ENCODE peak calls at places on chromosome 22, in seven cellular contexts. R, L, G, W, S, H and Y are unnamed samples.

GRCh38 chr22:17109976-17110375 is 11.2 kb downstream of the TMEM121B start:
- DNase-seq in R (no peak), L (no peak), G (no peak), W (no peak), S (no peak), H (no peak), Y (no peak)

GRCh38 chr22:30866811-30867271 is 101.7 kb downstream of the MORC2 start:
- DNase-seq in R (no peak), L (no peak), G (no peak), W (no peak), S (no peak), H (no peak), Y (no peak)

GRCh38 chr22:25057013-25057881 is 104.7 kb downstream of the KIAA1671 start:
- DNase-seq in R (peak; percentile 19), L (peak; percentile 75), G (no peak), W (peak; percentile 16), S (peak; percentile 81), H (peak; percentile 76), Y (no peak)

GRCh38 chr22:23086787-23087186 is 16.5 kb downstream of the GNAZ start:
- DNase-seq in R (no peak), L (no peak), G (no peak), W (no peak), S (no peak), H (no peak), Y (no peak)

GRCh38 chr22:26447594-26448329 is 18.7 kb downstream of the ASPHD2 start:
- DNase-seq in R (no peak), L (no peak), G (no peak), W (no peak), S (no peak), H (no peak), Y (no peak)

GRCh38 chr22:50191041-50191740 is 5.5 kb downstream of the TRABD start:
- DNase-seq in R (no peak), L (peak; percentile 33), G (no peak), W (no peak), S (no peak), H (no peak), Y (no peak)

GRCh38 chr22:45997077-45997774 is 20.3 kb upstream of the WNT7B start:
- DNase-seq in R (peak; percentile 96), L (peak; percentile 95), G (no peak), W (peak; percentile 98), S (peak; percentile 95), H (peak; percentile 84), Y (peak; percentile 37)

GRCh38 chr22:46262449-46263207 is 515 bp downstream of the PKDREJ start:
- DNase-seq in R (peak; percentile 60), L (peak; percentile 80), G (no peak), W (peak; percentile 31), S (no peak), H (peak; percentile 52), Y (no peak)

GRCh38 chr22:25002241-25002985 is 49.9 kb downstream of the KIAA1671 start:
- DNase-seq in R (no peak), L (no peak), G (no peak), W (no peak), S (no peak), H (no peak), Y (no peak)

GRCh38 chr22:31652911-31653684 is 8.9 kb downstream of the PISD start:
- DNase-seq in R (no peak), L (no peak), G (no peak), W (no peak), S (no peak), H (no peak), Y (peak; percentile 66)

GRCh38 chr22:44409211-44409648 is 88.8 kb downstream of the RTL6 start:
- DNase-seq in R (no peak), L (no peak), G (no peak), W (no peak), S (no peak), H (no peak), Y (no peak)

GRCh38 chr22:42001127-42001526 is 2.5 kb downstream of the WBP2NL start:
- DNase-seq in R (no peak), L (no peak), G (no peak), W (no peak), S (no peak), H (no peak), Y (no peak)

GRCh38 chr22:24146190-24146616 is 35.1 kb upstream of the SUSD2 start:
- DNase-seq in R (peak; percentile 94), L (no peak), G (no peak), W (peak; percentile 89), S (no peak), H (peak; percentile 36), Y (no peak)

GRCh38 chr22:47452184-47452583 is 689.7 kb downstream of the TBC1D22A start:
- DNase-seq in R (no peak), L (no peak), G (no peak), W (no peak), S (no peak), H (no peak), Y (no peak)

GRCh38 chr22:50200333-50201190 is at the start of gene SELENOO:
- DNase-seq in R (peak; percentile 80), L (peak; percentile 95), G (peak; percentile 35), W (peak; percentile 83), S (peak; percentile 96), H (peak; percentile 82), Y (no peak)

GRCh38 chr22:25404556-25404922 is 159.9 kb upstream of the GRK3 start:
- DNase-seq in R (no peak), L (peak; percentile 48), G (no peak), W (no peak), S (peak; percentile 41), H (no peak), Y (no peak)

GRCh38 chr22:24827305-24827704 is 21.3 kb downstream of the SGSM1 start:
- DNase-seq in R (no peak), L (no peak), G (no peak), W (no peak), S (no peak), H (no peak), Y (no peak)

GRCh38 chr22:17407643-17408042 is 38.4 kb downstream of the CECR2 start:
- DNase-seq in R (peak; percentile 53), L (no peak), G (no peak), W (no peak), S (no peak), H (no peak), Y (no peak)

DNA sequence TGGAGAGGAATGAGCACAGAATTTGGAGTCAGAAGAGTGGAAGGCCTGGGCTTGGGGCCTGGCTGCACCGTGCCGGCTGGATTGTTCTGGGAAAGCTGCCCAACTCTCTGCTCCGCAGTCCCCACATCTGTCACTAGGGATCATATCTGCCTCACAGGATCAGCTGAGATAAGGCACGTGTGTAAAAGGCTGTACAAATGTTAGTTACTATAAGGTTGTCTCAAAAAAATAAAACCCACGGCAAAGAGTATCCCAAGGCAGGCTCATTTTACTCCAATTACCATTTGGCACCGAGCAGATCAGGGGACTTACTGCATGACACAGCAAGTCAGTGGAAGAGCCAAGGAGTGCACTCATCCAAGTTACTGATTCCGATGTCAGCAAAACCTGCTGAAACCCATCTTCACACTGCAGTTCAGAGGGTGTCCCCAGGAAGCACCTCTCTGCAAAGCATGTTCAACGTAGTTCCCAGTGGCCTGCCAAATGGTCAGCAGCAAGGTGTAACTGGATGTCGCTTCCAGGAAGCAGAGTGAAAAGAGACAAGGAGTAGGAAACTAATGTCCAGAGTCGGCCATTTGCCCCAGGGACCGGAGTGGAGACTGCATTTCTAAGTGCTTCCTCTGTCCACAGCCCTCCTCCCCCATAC is 18.1 kb upstream of the MRTFA start:
- DNase-seq in R (peak; percentile 87), L (peak; percentile 64), G (no peak), W (peak; percentile 71), S (peak; percentile 74), H (peak; percentile 68), Y (no peak)
- TF ChIP-seq CTCF in R (peak; percentile 18), L (no peak), G (peak; percentile 30), W (peak; percentile 47), S (peak; percentile 34), H (peak; percentile 38), Y (peak; percentile 14)

DNA sequence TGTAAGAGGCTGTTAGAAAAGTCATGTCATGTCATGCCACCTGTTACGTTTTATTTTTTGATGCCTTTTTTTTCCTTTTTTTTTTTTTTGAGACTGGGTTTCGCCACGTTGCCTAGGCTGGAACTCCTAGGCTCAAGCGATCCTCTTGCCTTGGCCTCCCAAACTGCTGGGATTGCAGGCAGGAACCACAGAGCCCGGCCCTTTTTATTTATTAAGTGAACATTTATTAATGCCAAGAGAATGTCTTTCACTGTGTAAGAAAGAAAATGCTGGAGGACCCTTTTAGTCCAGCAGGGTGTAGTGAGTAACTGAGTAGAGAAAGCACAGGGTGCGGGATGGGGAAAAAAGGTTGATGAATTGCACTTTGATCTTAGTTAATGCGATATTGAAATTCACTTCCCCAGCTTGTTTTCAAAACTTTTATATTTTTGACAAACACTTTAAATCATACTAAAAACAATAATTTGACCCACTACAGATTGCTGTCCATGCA is 2.3 kb upstream of the XBP1 start:
- DNase-seq in R (no peak), L (no peak), G (no peak), W (no peak), S (no peak), H (no peak), Y (no peak)
- H3K4me3 ChIP-seq in R (no peak overlapping the region), L (no peak overlapping the region), G (no peak overlapping the region), W (no peak overlapping the region), S (no peak overlapping the region), H (no peak overlapping the region), Y (no peak overlapping the region)

DNA sequence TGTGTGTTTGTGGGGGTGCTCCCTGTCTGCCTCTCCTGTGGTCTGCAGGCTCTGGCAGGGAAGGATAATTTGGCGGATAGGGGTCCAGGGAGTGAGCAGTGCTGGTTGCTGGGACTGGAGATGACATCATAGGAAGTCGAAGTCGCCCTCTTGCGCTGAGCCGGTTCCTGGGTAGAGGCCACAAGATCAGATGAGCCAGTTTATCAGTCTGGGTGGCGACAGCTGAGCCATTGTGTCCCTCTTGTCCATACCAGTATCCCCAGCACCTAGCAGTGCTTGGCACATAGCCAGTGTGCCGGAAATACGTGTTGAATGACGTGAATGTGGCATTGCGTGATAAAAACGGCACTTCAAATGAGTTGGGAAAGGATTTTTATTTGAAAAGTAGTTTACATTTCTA is 9.8 kb downstream of the APOL5 start:
- DNase-seq in R (peak; percentile 59), L (no peak), G (no peak), W (no peak), S (peak; percentile 30), H (no peak), Y (no peak)
- TF ChIP-seq CTCF in R (no peak), L (no peak), G (no peak), W (no peak), S (peak; percentile 6), H (no peak), Y (no peak)

GRCh38 chr22:20175597-20175900 is 24.7 kb upstream of the CCDC188 start:
- DNase-seq in R (no peak), L (no peak), G (no peak), W (peak; percentile 43), S (no peak), H (no peak), Y (no peak)

GRCh38 chr22:20176421-20177060 is 25.7 kb upstream of the CCDC188 start:
- DNase-seq in R (no peak), L (no peak), G (no peak), W (no peak), S (no peak), H (no peak), Y (no peak)

GRCh38 chr22:20178922-20179227 is 28.0 kb upstream of the CCDC188 start:
- DNase-seq in R (no peak), L (no peak), G (no peak), W (no peak), S (no peak), H (no peak), Y (no peak)

GRCh38 chr22:20178075-20178921 is 27.4 kb upstream of the CCDC188 start:
- DNase-seq in R (no peak), L (no peak), G (no peak), W (no peak), S (no peak), H (no peak), Y (no peak)

GRCh38 chr22:20177217-20177911 is 26.5 kb upstream of the CCDC188 start:
- DNase-seq in R (no peak), L (no peak), G (no peak), W (no peak), S (no peak), H (no peak), Y (no peak)
- H3K4me3 ChIP-seq in R (no peak overlapping the region), L (no peak overlapping the region), G (no peak overlapping the region), W (no peak overlapping the region), S (no peak overlapping the region), H (no peak overlapping the region), Y (no peak overlapping the region)